ENCODE peak calls at places on chromosomes 2 and 18, in six cellular contexts. One of them, this sample, is unnamed.

GRCh38 chr2:212181646-212182045 is 357.0 kb downstream of the ERBB4 start:
- DNase-seq in cardiac muscle cell: no peak
- DNase-seq in GM20000: no peak
- DNase-seq in RWPE1: no peak
- DNase-seq in astrocyte of the cerebellum: no peak
- DNase-seq in glutamatergic neuron: no peak
- DNase-seq in this sample: no peak

GRCh38 chr18:51952844-51953243 is 387.2 kb upstream of the DCC start:
- DNase-seq in cardiac muscle cell: no peak
- DNase-seq in GM20000: peak; percentile 9
- DNase-seq in RWPE1: no peak
- DNase-seq in glutamatergic neuron: no peak
- DNase-seq in astrocyte of the cerebellum: no peak
- DNase-seq in this sample: no peak

GRCh38 chr2:105455488-105455991 is 56.7 kb upstream of the FHL2 start:
- DNase-seq in astrocyte of the cerebellum: peak; percentile 91
- DNase-seq in cardiac muscle cell: peak; percentile 92
- DNase-seq in GM20000: no peak
- DNase-seq in glutamatergic neuron: no peak
- DNase-seq in RWPE1: peak; percentile 96
- DNase-seq in this sample: no peak

GRCh38 chr18:54191352-54191751 is 33.1 kb downstream of the MBD2 start:
- DNase-seq in cardiac muscle cell: no peak
- DNase-seq in astrocyte of the cerebellum: no peak
- DNase-seq in glutamatergic neuron: no peak
- DNase-seq in GM20000: no peak
- DNase-seq in RWPE1: peak; percentile 4
- DNase-seq in this sample: no peak

GRCh38 chr2:201118957-201119848 is 3.2 kb downstream of the CFLAR start:
- DNase-seq in astrocyte of the cerebellum: no peak
- DNase-seq in glutamatergic neuron: no peak
- DNase-seq in RWPE1: no peak
- DNase-seq in GM20000: no peak
- DNase-seq in cardiac muscle cell: peak; percentile 59
- DNase-seq in this sample: peak; percentile 45

GRCh38 chr2:43005211-43005974 is 213.0 kb upstream of the HAAO start:
- DNase-seq in RWPE1: no peak
- DNase-seq in GM20000: no peak
- DNase-seq in cardiac muscle cell: no peak
- DNase-seq in astrocyte of the cerebellum: no peak
- DNase-seq in glutamatergic neuron: no peak
- DNase-seq in this sample: no peak

GRCh38 chr2:106096446-106097369 is 97.4 kb downstream of the UXS1 start:
- DNase-seq in glutamatergic neuron: no peak
- DNase-seq in cardiac muscle cell: no peak
- DNase-seq in astrocyte of the cerebellum: no peak
- DNase-seq in RWPE1: no peak
- DNase-seq in GM20000: no peak
- DNase-seq in this sample: no peak

GRCh38 chr2:207617011-207617671 is 8.1 kb downstream of the METTL21A start:
- DNase-seq in GM20000: no peak
- DNase-seq in RWPE1: peak; percentile 77
- DNase-seq in glutamatergic neuron: no peak
- DNase-seq in astrocyte of the cerebellum: no peak
- DNase-seq in cardiac muscle cell: peak; percentile 75
- DNase-seq in this sample: peak; percentile 8

GRCh38 chr18:70758780-70759179 is 469.9 kb downstream of the SOCS6 start:
- DNase-seq in RWPE1: no peak
- DNase-seq in glutamatergic neuron: no peak
- DNase-seq in cardiac muscle cell: no peak
- DNase-seq in GM20000: no peak
- DNase-seq in astrocyte of the cerebellum: no peak
- DNase-seq in this sample: no peak

GRCh38 chr2:230714122-230714453 is 1.4 kb downstream of the CAB39 start:
- DNase-seq in astrocyte of the cerebellum: peak; percentile 45
- DNase-seq in cardiac muscle cell: peak; percentile 72
- DNase-seq in GM20000: peak; percentile 77
- DNase-seq in glutamatergic neuron: no peak
- DNase-seq in RWPE1: peak; percentile 77
- DNase-seq in this sample: peak; percentile 29

GRCh38 chr2:13193900-13194299 is 477.2 kb downstream of the TRIB2 start:
- DNase-seq in GM20000: peak; percentile 13
- DNase-seq in astrocyte of the cerebellum: peak; percentile 33
- DNase-seq in cardiac muscle cell: peak; percentile 22
- DNase-seq in RWPE1: peak; percentile 8
- DNase-seq in glutamatergic neuron: no peak
- DNase-seq in this sample: peak; percentile 10
- TF ChIP-seq CTCF in GM20000: no peak
- TF ChIP-seq CTCF in astrocyte of the cerebellum: peak; percentile 54
- TF ChIP-seq CTCF in cardiac muscle cell: peak; percentile 15
- TF ChIP-seq CTCF in RWPE1: peak; percentile 57
- TF ChIP-seq CTCF in glutamatergic neuron: peak; percentile 28
- TF ChIP-seq CTCF in this sample: peak; percentile 44

DNA sequence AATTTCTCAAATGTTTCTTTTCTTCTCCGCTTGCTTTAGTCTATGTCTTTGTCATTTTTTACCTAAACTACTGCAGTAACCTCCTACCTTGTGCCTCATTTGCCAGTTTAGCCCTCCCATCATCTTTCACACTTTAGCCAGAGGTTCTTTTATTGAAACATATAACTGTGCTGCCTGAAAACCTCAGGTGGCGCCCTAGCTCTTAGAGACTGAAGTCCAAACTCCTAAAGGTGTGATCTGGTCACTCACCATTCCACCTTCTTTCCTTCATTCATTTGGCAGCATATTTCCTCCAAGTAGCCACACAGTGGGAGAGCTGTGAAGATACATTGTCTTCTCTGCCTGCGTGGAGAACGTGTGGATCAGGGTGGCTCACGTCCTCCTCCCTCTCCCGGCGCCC is 98.2 kb upstream of the MAPRE2 start:
- DNase-seq in astrocyte of the cerebellum: no peak
- DNase-seq in GM20000: no peak
- DNase-seq in RWPE1: no peak
- DNase-seq in glutamatergic neuron: no peak
- DNase-seq in cardiac muscle cell: no peak
- DNase-seq in this sample: peak; percentile 7
- TF ChIP-seq CTCF in astrocyte of the cerebellum: no peak
- TF ChIP-seq CTCF in GM20000: no peak
- TF ChIP-seq CTCF in RWPE1: no peak
- TF ChIP-seq CTCF in glutamatergic neuron: no peak
- TF ChIP-seq CTCF in cardiac muscle cell: no peak
- TF ChIP-seq CTCF in this sample: peak; percentile 27

DNA sequence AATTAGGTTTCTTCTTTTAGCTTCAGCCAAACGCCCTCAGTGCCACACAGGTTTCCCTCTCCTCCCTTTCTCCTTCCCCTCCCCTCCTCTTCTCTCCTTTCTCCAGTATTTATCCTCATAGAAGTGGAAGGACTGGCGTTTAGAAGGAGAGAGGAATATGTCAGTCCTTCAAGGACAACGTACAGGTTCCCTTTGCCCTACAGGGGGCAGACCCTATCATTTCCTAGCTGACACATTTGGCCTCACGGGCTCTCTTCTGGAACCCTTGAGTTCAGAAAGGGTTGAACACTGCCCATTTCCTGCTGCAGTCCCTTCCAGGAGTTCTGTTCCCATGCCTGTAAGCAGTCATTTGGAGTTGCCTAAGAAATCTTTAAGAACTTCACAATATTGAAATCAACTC is 46.1 kb downstream of the CDCA7 start:
- DNase-seq in astrocyte of the cerebellum: no peak
- DNase-seq in cardiac muscle cell: no peak
- DNase-seq in GM20000: no peak
- DNase-seq in glutamatergic neuron: no peak
- DNase-seq in RWPE1: no peak
- DNase-seq in this sample: peak; percentile 34
- TF ChIP-seq CTCF in astrocyte of the cerebellum: peak; percentile 23
- TF ChIP-seq CTCF in cardiac muscle cell: peak; percentile 22
- TF ChIP-seq CTCF in GM20000: no peak
- TF ChIP-seq CTCF in glutamatergic neuron: peak; percentile 49
- TF ChIP-seq CTCF in RWPE1: no peak
- TF ChIP-seq CTCF in this sample: peak; percentile 29

DNA sequence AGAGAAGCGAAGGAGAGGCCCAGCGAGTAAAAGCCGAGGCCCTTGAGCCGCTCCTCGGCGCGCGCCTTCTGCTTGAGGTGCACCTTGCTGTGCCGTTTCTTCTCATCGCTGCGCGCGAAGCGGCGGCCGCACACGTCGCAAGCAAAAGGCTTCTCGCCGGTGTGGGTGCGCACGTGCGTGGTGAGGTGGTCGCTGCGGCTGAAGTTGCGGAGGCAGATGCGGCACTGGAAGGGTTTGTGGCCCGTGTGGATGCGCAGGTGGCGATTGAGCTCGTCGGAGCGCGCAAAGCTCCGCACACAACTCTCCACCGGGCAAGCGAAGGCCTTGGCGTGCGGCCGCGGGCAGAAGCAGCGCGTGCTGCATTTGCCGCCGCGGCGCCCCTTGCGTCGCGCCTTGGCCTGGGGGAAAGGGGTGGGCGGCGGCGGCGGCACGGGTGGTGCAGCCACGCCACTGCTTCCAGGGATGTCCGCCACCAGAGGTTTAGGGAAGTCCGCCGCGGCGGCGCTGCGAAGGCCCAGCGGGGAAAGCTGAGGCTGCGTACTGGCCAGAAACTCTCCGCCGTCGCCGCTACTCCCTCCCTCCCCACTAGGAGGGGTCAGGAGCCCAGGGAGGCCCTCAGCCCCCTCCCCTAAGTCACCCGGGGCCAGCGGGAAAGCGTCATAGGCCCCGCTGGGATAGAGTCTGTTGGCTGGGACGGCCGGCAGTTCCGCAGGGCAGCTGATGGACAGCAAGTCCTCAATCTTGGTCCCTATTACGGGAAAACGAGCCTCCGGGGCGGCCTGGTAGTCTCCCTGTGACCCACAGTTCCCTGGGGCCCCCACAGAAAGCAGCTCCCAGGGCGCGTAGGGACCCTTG is 1.7 kb downstream of the EGR4 start:
- DNase-seq in astrocyte of the cerebellum: no peak
- DNase-seq in RWPE1: no peak
- DNase-seq in GM20000: peak; percentile 53
- DNase-seq in glutamatergic neuron: peak; percentile 70
- DNase-seq in cardiac muscle cell: no peak
- DNase-seq in this sample: peak; percentile 79
- TF ChIP-seq CTCF in astrocyte of the cerebellum: no peak
- TF ChIP-seq CTCF in RWPE1: no peak
- TF ChIP-seq CTCF in GM20000: no peak
- TF ChIP-seq CTCF in glutamatergic neuron: peak; percentile 40
- TF ChIP-seq CTCF in cardiac muscle cell: no peak
- TF ChIP-seq CTCF in this sample: peak; percentile 42

GRCh38 chr2:97869722-97870346 is 125.9 kb downstream of the TMEM131 start:
- DNase-seq in cardiac muscle cell: no peak
- DNase-seq in GM20000: no peak
- DNase-seq in glutamatergic neuron: no peak
- DNase-seq in RWPE1: no peak
- DNase-seq in astrocyte of the cerebellum: no peak
- DNase-seq in this sample: no peak

GRCh38 chr2:97871096-97871780 is 124.5 kb downstream of the TMEM131 start:
- DNase-seq in GM20000: no peak
- DNase-seq in glutamatergic neuron: no peak
- DNase-seq in astrocyte of the cerebellum: peak; percentile 20
- DNase-seq in cardiac muscle cell: peak; percentile 54
- DNase-seq in RWPE1: peak; percentile 56
- DNase-seq in this sample: no peak

GRCh38 chr2:97868986-97869721 is 126.6 kb downstream of the TMEM131 start:
- DNase-seq in cardiac muscle cell: peak; percentile 88
- DNase-seq in glutamatergic neuron: no peak
- DNase-seq in RWPE1: peak; percentile 86
- DNase-seq in astrocyte of the cerebellum: peak; percentile 52
- DNase-seq in GM20000: no peak
- DNase-seq in this sample: no peak

DNA sequence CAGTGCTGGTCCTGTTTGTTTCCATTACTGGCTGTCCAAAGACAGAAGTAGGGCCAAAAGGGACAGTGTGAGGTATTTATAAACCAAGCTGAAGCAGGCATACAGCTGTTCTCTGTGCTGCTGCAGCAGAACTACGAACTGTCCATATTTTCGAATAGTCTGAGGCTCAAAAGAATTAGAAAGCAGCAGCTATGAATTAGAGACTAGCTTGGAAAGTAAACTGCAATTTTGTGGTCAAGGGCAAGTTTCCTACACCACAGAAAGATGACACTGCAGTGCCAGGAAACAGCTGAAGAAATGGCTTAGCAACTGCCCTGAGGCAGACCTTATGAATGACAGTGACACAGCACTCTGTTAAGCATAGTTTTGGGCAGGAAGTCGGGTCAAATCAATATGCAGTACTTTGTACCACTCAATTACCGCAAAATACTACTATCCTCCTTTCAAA is 125.3 kb downstream of the TMEM131 start:
- DNase-seq in astrocyte of the cerebellum: peak; percentile 80
- DNase-seq in glutamatergic neuron: no peak
- DNase-seq in RWPE1: peak; percentile 30
- DNase-seq in GM20000: peak; percentile 69
- DNase-seq in cardiac muscle cell: peak; percentile 74
- DNase-seq in this sample: no peak
- TF ChIP-seq CTCF in astrocyte of the cerebellum: no peak
- TF ChIP-seq CTCF in glutamatergic neuron: no peak
- TF ChIP-seq CTCF in RWPE1: no peak
- TF ChIP-seq CTCF in GM20000: no peak
- TF ChIP-seq CTCF in cardiac muscle cell: no peak
- TF ChIP-seq CTCF in this sample: no peak